ENCODE peak calls at places on chromosomes 12 and 14, in eight cellular contexts. One of them, this sample, is unnamed.

GRCh38 chr12:21330682-21331253 is 3.9 kb downstream of the SLCO1A2 start:
- DNase-seq in MM.1S: no peak
- DNase-seq in Panc1: no peak
- DNase-seq in kidney: no peak
- DNase-seq in CD4-positive, CD25-positive, alpha-beta regulatory T cell: no peak
- DNase-seq in CD8-positive, alpha-beta T cell: no peak
- DNase-seq in IMR-90: peak; percentile 0
- DNase-seq in A673: peak; percentile 3
- DNase-seq in this sample: no peak

GRCh38 chr14:24389266-24389855 is 9.4 kb upstream of the NYNRIN start:
- DNase-seq in MM.1S: no peak
- DNase-seq in Panc1: no peak
- DNase-seq in kidney: no peak
- DNase-seq in CD4-positive, CD25-positive, alpha-beta regulatory T cell: no peak
- DNase-seq in CD8-positive, alpha-beta T cell: no peak
- DNase-seq in IMR-90: peak; percentile 64
- DNase-seq in A673: no peak
- DNase-seq in this sample: no peak

GRCh38 chr12:57372233-57372632 is 58.6 kb downstream of the R3HDM2 start:
- DNase-seq in MM.1S: no peak
- DNase-seq in Panc1: no peak
- DNase-seq in kidney: no peak
- DNase-seq in CD4-positive, CD25-positive, alpha-beta regulatory T cell: no peak
- DNase-seq in CD8-positive, alpha-beta T cell: no peak
- DNase-seq in IMR-90: peak; percentile 78
- DNase-seq in A673: no peak
- DNase-seq in this sample: no peak

GRCh38 chr14:51527073-51527472 is 124.6 kb upstream of the FRMD6 start:
- DNase-seq in MM.1S: no peak
- DNase-seq in Panc1: no peak
- DNase-seq in kidney: no peak
- DNase-seq in CD4-positive, CD25-positive, alpha-beta regulatory T cell: no peak
- DNase-seq in CD8-positive, alpha-beta T cell: no peak
- DNase-seq in IMR-90: peak; percentile 86
- DNase-seq in A673: no peak
- DNase-seq in this sample: no peak

GRCh38 chr14:91142214-91142668 is 28.4 kb downstream of the DGLUCY start:
- DNase-seq in MM.1S: peak; percentile 80
- DNase-seq in Panc1: no peak
- DNase-seq in kidney: no peak
- DNase-seq in CD4-positive, CD25-positive, alpha-beta regulatory T cell: no peak
- DNase-seq in CD8-positive, alpha-beta T cell: no peak
- DNase-seq in IMR-90: no peak
- DNase-seq in A673: peak; percentile 94
- DNase-seq in this sample: no peak

GRCh38 chr12:53045646-53046045 is 4.2 kb upstream of the TNS2 start:
- DNase-seq in MM.1S: no peak
- DNase-seq in Panc1: no peak
- DNase-seq in kidney: no peak
- DNase-seq in CD4-positive, CD25-positive, alpha-beta regulatory T cell: no peak
- DNase-seq in CD8-positive, alpha-beta T cell: no peak
- DNase-seq in IMR-90: no peak
- DNase-seq in A673: no peak
- DNase-seq in this sample: peak; percentile 84

GRCh38 chr12:101045486-101046474 is 164.3 kb downstream of the SLC5A8 start:
- DNase-seq in MM.1S: no peak
- DNase-seq in Panc1: no peak
- DNase-seq in kidney: no peak
- DNase-seq in CD4-positive, CD25-positive, alpha-beta regulatory T cell: no peak
- DNase-seq in CD8-positive, alpha-beta T cell: no peak
- DNase-seq in IMR-90: peak; percentile 58
- DNase-seq in A673: no peak
- DNase-seq in this sample: no peak

GRCh38 chr12:63905523-63905922 is 61.0 kb downstream of the SRGAP1 start:
- DNase-seq in MM.1S: no peak
- DNase-seq in Panc1: no peak
- DNase-seq in kidney: no peak
- DNase-seq in CD4-positive, CD25-positive, alpha-beta regulatory T cell: no peak
- DNase-seq in CD8-positive, alpha-beta T cell: no peak
- DNase-seq in IMR-90: peak; percentile 35
- DNase-seq in A673: peak; percentile 58
- DNase-seq in this sample: no peak

DNA sequence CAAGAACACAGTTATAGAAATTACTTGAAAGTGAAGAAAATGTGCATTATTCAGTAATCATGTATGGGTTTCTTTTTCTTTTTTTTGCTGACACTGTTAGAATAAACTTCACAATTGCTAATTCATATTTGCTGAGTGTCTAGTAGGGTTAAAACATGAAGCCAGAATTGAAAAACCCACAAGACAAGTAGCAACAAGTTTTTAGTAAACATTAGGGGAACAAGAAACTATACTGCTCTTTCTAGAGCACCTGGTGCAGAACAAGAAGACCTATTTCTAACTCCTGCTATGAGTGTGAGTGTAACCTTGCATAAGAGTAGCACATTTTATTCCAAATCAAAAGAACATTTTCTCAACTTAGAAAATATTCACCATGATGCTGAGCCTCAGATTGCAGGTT is 83.2 kb downstream of the ITPR2 start:
- DNase-seq in MM.1S: peak; percentile 53
- DNase-seq in Panc1: no peak
- DNase-seq in kidney: no peak
- DNase-seq in CD4-positive, CD25-positive, alpha-beta regulatory T cell: no peak
- DNase-seq in CD8-positive, alpha-beta T cell: no peak
- DNase-seq in IMR-90: no peak
- DNase-seq in A673: no peak
- DNase-seq in this sample: no peak
- H3K4me1 ChIP-seq in MM.1S: peaks cover 24% of the 10 kb centered on the region
- H3K4me1 ChIP-seq in Panc1: peaks cover 7% of the 10 kb centered on the region
- H3K4me1 ChIP-seq in kidney: peaks cover 8% of the 10 kb centered on the region
- H3K4me1 ChIP-seq in CD4-positive, CD25-positive, alpha-beta regulatory T cell: no peaks in the 10 kb centered on the region
- H3K4me1 ChIP-seq in CD8-positive, alpha-beta T cell: peaks cover 12% of the 10 kb centered on the region
- H3K4me1 ChIP-seq in IMR-90: peaks cover 6% of the 10 kb centered on the region
- H3K4me1 ChIP-seq in A673: peaks cover 50% of the 10 kb centered on the region
- H3K4me1 ChIP-seq in this sample: no peaks in the 10 kb centered on the region

GRCh38 chr14:104798300-104799238 is 2.3 kb upstream of the ZBTB42 start:
- DNase-seq in MM.1S: no peak
- DNase-seq in Panc1: no peak
- DNase-seq in kidney: no peak
- DNase-seq in CD4-positive, CD25-positive, alpha-beta regulatory T cell: no peak
- DNase-seq in CD8-positive, alpha-beta T cell: no peak
- DNase-seq in IMR-90: no peak
- DNase-seq in A673: no peak
- DNase-seq in this sample: no peak
- H3K4me1 ChIP-seq in MM.1S: peaks cover 12% of the 10 kb centered on the region
- H3K4me1 ChIP-seq in Panc1: peaks cover 65% of the 10 kb centered on the region
- H3K4me1 ChIP-seq in kidney: peaks cover 28% of the 10 kb centered on the region
- H3K4me1 ChIP-seq in CD4-positive, CD25-positive, alpha-beta regulatory T cell: peaks cover 44% of the 10 kb centered on the region
- H3K4me1 ChIP-seq in CD8-positive, alpha-beta T cell: peaks cover 42% of the 10 kb centered on the region
- H3K4me1 ChIP-seq in IMR-90: peaks cover 23% of the 10 kb centered on the region
- H3K4me1 ChIP-seq in A673: peaks cover 24% of the 10 kb centered on the region
- H3K4me1 ChIP-seq in this sample: peaks cover 4% of the 10 kb centered on the region

GRCh38 chr14:75440733-75441474 is 13.1 kb downstream of the JDP2 start:
- DNase-seq in MM.1S: no peak
- DNase-seq in Panc1: no peak
- DNase-seq in kidney: no peak
- DNase-seq in CD4-positive, CD25-positive, alpha-beta regulatory T cell: no peak
- DNase-seq in CD8-positive, alpha-beta T cell: no peak
- DNase-seq in IMR-90: peak; percentile 94
- DNase-seq in A673: no peak
- DNase-seq in this sample: no peak
- H3K4me1 ChIP-seq in MM.1S: no peaks in the 10 kb centered on the region
- H3K4me1 ChIP-seq in Panc1: no peaks in the 10 kb centered on the region
- H3K4me1 ChIP-seq in kidney: peaks cover 19% of the 10 kb centered on the region
- H3K4me1 ChIP-seq in CD4-positive, CD25-positive, alpha-beta regulatory T cell: no peaks in the 10 kb centered on the region
- H3K4me1 ChIP-seq in CD8-positive, alpha-beta T cell: no peaks in the 10 kb centered on the region
- H3K4me1 ChIP-seq in IMR-90: peaks cover 24% of the 10 kb centered on the region
- H3K4me1 ChIP-seq in A673: peaks cover 5% of the 10 kb centered on the region
- H3K4me1 ChIP-seq in this sample: no peaks in the 10 kb centered on the region

GRCh38 chr12:96383371-96383770 is 16.9 kb downstream of the CDK17 start:
- DNase-seq in MM.1S: no peak
- DNase-seq in Panc1: no peak
- DNase-seq in kidney: no peak
- DNase-seq in CD4-positive, CD25-positive, alpha-beta regulatory T cell: no peak
- DNase-seq in CD8-positive, alpha-beta T cell: no peak
- DNase-seq in IMR-90: no peak
- DNase-seq in A673: no peak
- DNase-seq in this sample: no peak
- H3K4me1 ChIP-seq in MM.1S: peaks cover 4% of the 10 kb centered on the region
- H3K4me1 ChIP-seq in Panc1: no peaks in the 10 kb centered on the region
- H3K4me1 ChIP-seq in kidney: no peaks in the 10 kb centered on the region
- H3K4me1 ChIP-seq in CD4-positive, CD25-positive, alpha-beta regulatory T cell: peaks cover 28% of the 10 kb centered on the region
- H3K4me1 ChIP-seq in CD8-positive, alpha-beta T cell: peaks cover 28% of the 10 kb centered on the region
- H3K4me1 ChIP-seq in IMR-90: no peaks in the 10 kb centered on the region
- H3K4me1 ChIP-seq in A673: no peaks in the 10 kb centered on the region
- H3K4me1 ChIP-seq in this sample: no peaks in the 10 kb centered on the region

DNA sequence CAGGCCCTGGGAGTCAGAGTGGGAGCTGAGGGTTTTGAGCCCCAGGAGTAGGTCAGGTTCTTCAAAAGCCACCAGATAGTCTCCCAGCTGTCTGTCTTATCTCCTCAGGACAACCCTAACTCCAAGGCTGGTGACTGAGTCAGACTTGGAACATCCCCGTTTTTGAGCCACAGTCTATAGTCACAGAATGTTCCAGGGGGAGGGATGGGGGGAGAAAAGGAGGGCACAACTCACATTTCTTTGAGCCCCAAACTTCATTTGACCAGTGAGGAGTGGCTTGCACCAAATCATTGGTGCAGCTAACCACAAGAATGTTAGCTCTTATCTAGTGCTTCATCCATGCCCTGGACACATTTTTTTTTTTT is 243.8 kb downstream of the ZFP36L1 start:
- DNase-seq in MM.1S: no peak
- DNase-seq in Panc1: no peak
- DNase-seq in kidney: no peak
- DNase-seq in CD4-positive, CD25-positive, alpha-beta regulatory T cell: no peak
- DNase-seq in CD8-positive, alpha-beta T cell: no peak
- DNase-seq in IMR-90: peak; percentile 72
- DNase-seq in A673: no peak
- DNase-seq in this sample: no peak
- H3K4me1 ChIP-seq in MM.1S: peaks cover 4% of the 10 kb centered on the region
- H3K4me1 ChIP-seq in Panc1: peaks cover 7% of the 10 kb centered on the region
- H3K4me1 ChIP-seq in kidney: peaks cover 30% of the 10 kb centered on the region
- H3K4me1 ChIP-seq in CD4-positive, CD25-positive, alpha-beta regulatory T cell: no peaks in the 10 kb centered on the region
- H3K4me1 ChIP-seq in CD8-positive, alpha-beta T cell: peaks cover 7% of the 10 kb centered on the region
- H3K4me1 ChIP-seq in IMR-90: peaks cover 43% of the 10 kb centered on the region
- H3K4me1 ChIP-seq in A673: peaks cover 65% of the 10 kb centered on the region
- H3K4me1 ChIP-seq in this sample: peaks cover 4% of the 10 kb centered on the region

DNA sequence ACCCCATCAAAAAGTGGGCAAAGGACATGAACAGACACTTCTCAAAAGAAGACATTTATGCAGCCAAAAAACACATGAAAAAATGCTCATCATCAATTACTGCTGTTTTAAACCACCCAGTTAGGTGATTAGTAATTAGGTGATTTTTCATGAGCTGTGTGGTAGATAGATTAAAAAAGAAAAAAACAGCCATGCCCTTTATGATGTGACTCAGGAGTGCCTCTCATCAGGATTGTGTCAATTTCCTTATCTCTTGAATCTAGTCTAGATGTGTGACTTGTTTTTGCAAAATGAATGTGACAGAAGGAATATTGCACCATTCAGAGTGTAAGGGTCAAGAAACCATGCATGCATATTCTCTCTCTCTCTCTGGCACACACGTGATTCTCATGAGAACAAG is 5.7 kb downstream of the OR10A7 start:
- DNase-seq in MM.1S: no peak
- DNase-seq in Panc1: no peak
- DNase-seq in kidney: no peak
- DNase-seq in CD4-positive, CD25-positive, alpha-beta regulatory T cell: no peak
- DNase-seq in CD8-positive, alpha-beta T cell: no peak
- DNase-seq in IMR-90: no peak
- DNase-seq in A673: no peak
- DNase-seq in this sample: no peak
- H3K4me1 ChIP-seq in MM.1S: no peaks in the 10 kb centered on the region
- H3K4me1 ChIP-seq in Panc1: no peaks in the 10 kb centered on the region
- H3K4me1 ChIP-seq in kidney: no peaks in the 10 kb centered on the region
- H3K4me1 ChIP-seq in CD4-positive, CD25-positive, alpha-beta regulatory T cell: no peaks in the 10 kb centered on the region
- H3K4me1 ChIP-seq in CD8-positive, alpha-beta T cell: no peaks in the 10 kb centered on the region
- H3K4me1 ChIP-seq in IMR-90: no peaks in the 10 kb centered on the region
- H3K4me1 ChIP-seq in A673: no peaks in the 10 kb centered on the region
- H3K4me1 ChIP-seq in this sample: no peaks in the 10 kb centered on the region

GRCh38 chr12:33330940-33331339 is 108.7 kb downstream of the SYT10 start:
- DNase-seq in MM.1S: no peak
- DNase-seq in Panc1: no peak
- DNase-seq in kidney: no peak
- DNase-seq in CD4-positive, CD25-positive, alpha-beta regulatory T cell: no peak
- DNase-seq in CD8-positive, alpha-beta T cell: no peak
- DNase-seq in IMR-90: no peak
- DNase-seq in A673: no peak
- DNase-seq in this sample: no peak
- H3K4me1 ChIP-seq in MM.1S: peaks cover 5% of the 10 kb centered on the region
- H3K4me1 ChIP-seq in Panc1: no peaks in the 10 kb centered on the region
- H3K4me1 ChIP-seq in kidney: no peaks in the 10 kb centered on the region
- H3K4me1 ChIP-seq in CD4-positive, CD25-positive, alpha-beta regulatory T cell: no peaks in the 10 kb centered on the region
- H3K4me1 ChIP-seq in CD8-positive, alpha-beta T cell: no peaks in the 10 kb centered on the region
- H3K4me1 ChIP-seq in IMR-90: no peaks in the 10 kb centered on the region
- H3K4me1 ChIP-seq in A673: no peaks in the 10 kb centered on the region
- H3K4me1 ChIP-seq in this sample: no peaks in the 10 kb centered on the region

GRCh38 chr12:131923260-131923659 is 5.8 kb upstream of the PUS1 start:
- DNase-seq in MM.1S: peak; percentile 62
- DNase-seq in Panc1: no peak
- DNase-seq in kidney: no peak
- DNase-seq in CD4-positive, CD25-positive, alpha-beta regulatory T cell: no peak
- DNase-seq in CD8-positive, alpha-beta T cell: peak; percentile 14
- DNase-seq in IMR-90: no peak
- DNase-seq in A673: no peak
- DNase-seq in this sample: no peak
- H3K4me1 ChIP-seq in MM.1S: peaks cover 5% of the 10 kb centered on the region
- H3K4me1 ChIP-seq in Panc1: no peaks in the 10 kb centered on the region
- H3K4me1 ChIP-seq in kidney: no peaks in the 10 kb centered on the region
- H3K4me1 ChIP-seq in CD4-positive, CD25-positive, alpha-beta regulatory T cell: peaks cover 11% of the 10 kb centered on the region
- H3K4me1 ChIP-seq in CD8-positive, alpha-beta T cell: no peaks in the 10 kb centered on the region
- H3K4me1 ChIP-seq in IMR-90: no peaks in the 10 kb centered on the region
- H3K4me1 ChIP-seq in A673: no peaks in the 10 kb centered on the region
- H3K4me1 ChIP-seq in this sample: no peaks in the 10 kb centered on the region

DNA sequence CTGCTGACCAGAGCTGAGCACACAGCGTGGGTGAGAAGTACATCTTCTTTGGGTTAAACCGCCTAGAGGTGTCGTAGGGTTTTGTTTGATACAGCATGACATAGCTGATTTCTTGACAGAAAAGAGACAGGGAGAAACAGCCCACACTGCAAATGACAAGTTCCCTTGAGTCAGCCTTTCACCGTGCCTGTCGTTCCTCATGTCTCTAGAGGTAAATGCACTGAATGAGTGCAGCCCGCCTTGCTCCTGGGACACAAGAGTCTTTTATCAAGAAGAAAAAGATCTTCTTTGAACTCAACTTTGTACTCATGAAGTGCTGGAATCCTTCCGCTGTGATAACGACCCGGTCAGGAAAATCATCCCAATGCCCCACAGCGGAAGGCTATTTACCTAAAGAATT is 77.6 kb downstream of the TMEM132D start:
- DNase-seq in MM.1S: no peak
- DNase-seq in Panc1: no peak
- DNase-seq in kidney: no peak
- DNase-seq in CD4-positive, CD25-positive, alpha-beta regulatory T cell: no peak
- DNase-seq in CD8-positive, alpha-beta T cell: no peak
- DNase-seq in IMR-90: no peak
- DNase-seq in A673: no peak
- DNase-seq in this sample: no peak
- H3K4me1 ChIP-seq in MM.1S: no peaks in the 10 kb centered on the region
- H3K4me1 ChIP-seq in Panc1: no peaks in the 10 kb centered on the region
- H3K4me1 ChIP-seq in kidney: no peaks in the 10 kb centered on the region
- H3K4me1 ChIP-seq in CD4-positive, CD25-positive, alpha-beta regulatory T cell: no peaks in the 10 kb centered on the region
- H3K4me1 ChIP-seq in CD8-positive, alpha-beta T cell: no peaks in the 10 kb centered on the region
- H3K4me1 ChIP-seq in IMR-90: no peaks in the 10 kb centered on the region
- H3K4me1 ChIP-seq in A673: no peaks in the 10 kb centered on the region
- H3K4me1 ChIP-seq in this sample: no peaks in the 10 kb centered on the region

This sample was measured in aorta.